ENCODE peak calls at places on chromosomes 3 and 15, in five cellular contexts. One of them, this sample, is unnamed. For H3K27me3, the result is how much of the 10 kb centered on the place peaks cover.

GRCh38 chr3:161266731-161267150 is 45.6 kb downstream of the NMD3 start:
- DNase-seq in brain microvascular endothelial cell: peak
- DNase-seq in fibroblast of lung: peak
- DNase-seq in heart right ventricle: no peak
- DNase-seq in hepatocyte: no peak
- DNase-seq in this sample: no peak

GRCh38 chr15:31587583-31587982 is 260.9 kb downstream of the KLF13 start:
- DNase-seq in brain microvascular endothelial cell: no peak
- DNase-seq in fibroblast of lung: no peak
- DNase-seq in heart right ventricle: no peak
- DNase-seq in hepatocyte: no peak
- DNase-seq in this sample: no peak

GRCh38 chr3:23712095-23712494 is 93.7 kb upstream of the UBE2E1 start:
- DNase-seq in brain microvascular endothelial cell: no peak
- DNase-seq in fibroblast of lung: no peak
- DNase-seq in heart right ventricle: no peak
- DNase-seq in hepatocyte: no peak
- DNase-seq in this sample: no peak

GRCh38 chr3:188256764-188257163 is 102.8 kb downstream of the LPP start:
- DNase-seq in brain microvascular endothelial cell: no peak
- DNase-seq in fibroblast of lung: no peak
- DNase-seq in heart right ventricle: no peak
- DNase-seq in hepatocyte: no peak
- DNase-seq in this sample: no peak

GRCh38 chr3:39671116-39671515 is 138.3 kb upstream of the MYRIP start:
- DNase-seq in brain microvascular endothelial cell: no peak
- DNase-seq in fibroblast of lung: no peak
- DNase-seq in heart right ventricle: no peak
- DNase-seq in hepatocyte: no peak
- DNase-seq in this sample: no peak

GRCh38 chr3:13537926-13538325 is 11.0 kb upstream of the FBLN2 start:
- DNase-seq in brain microvascular endothelial cell: peak
- DNase-seq in fibroblast of lung: peak
- DNase-seq in heart right ventricle: no peak
- DNase-seq in hepatocyte: no peak
- DNase-seq in this sample: no peak

GRCh38 chr3:187777331-187778046 is 32.2 kb upstream of the BCL6 start:
- DNase-seq in brain microvascular endothelial cell: no peak
- DNase-seq in fibroblast of lung: no peak
- DNase-seq in heart right ventricle: no peak
- DNase-seq in hepatocyte: no peak
- DNase-seq in this sample: no peak

GRCh38 chr3:72342450-72342849 is 505.8 kb downstream of the SHQ1 start:
- DNase-seq in brain microvascular endothelial cell: no peak
- DNase-seq in fibroblast of lung: no peak
- DNase-seq in heart right ventricle: no peak
- DNase-seq in hepatocyte: no peak
- DNase-seq in this sample: no peak

GRCh38 chr3:194344012-194344411 is 7.1 kb downstream of the CPN2 start:
- DNase-seq in brain microvascular endothelial cell: peak
- DNase-seq in fibroblast of lung: peak
- DNase-seq in heart right ventricle: peak
- DNase-seq in hepatocyte: peak
- DNase-seq in this sample: no peak

GRCh38 chr3:105429034-105429762 is 62.5 kb downstream of the ALCAM start:
- DNase-seq in brain microvascular endothelial cell: no peak
- DNase-seq in fibroblast of lung: no peak
- DNase-seq in heart right ventricle: no peak
- DNase-seq in hepatocyte: no peak
- DNase-seq in this sample: no peak

GRCh38 chr15:71109130-71109529 is 6.1 kb upstream of the THSD4 start:
- DNase-seq in brain microvascular endothelial cell: peak
- DNase-seq in fibroblast of lung: peak
- DNase-seq in heart right ventricle: no peak
- DNase-seq in hepatocyte: no peak
- DNase-seq in this sample: no peak

GRCh38 chr15:45373961-45374360 is 4.4 kb downstream of the GATM start:
- DNase-seq in brain microvascular endothelial cell: no peak
- DNase-seq in fibroblast of lung: no peak
- DNase-seq in heart right ventricle: no peak
- DNase-seq in hepatocyte: no peak
- DNase-seq in this sample: no peak

GRCh38 chr15:88918738-88919137 is 5.6 kb upstream of the MFGE8 start:
- DNase-seq in brain microvascular endothelial cell: peak
- DNase-seq in fibroblast of lung: peak
- DNase-seq in heart right ventricle: peak
- DNase-seq in hepatocyte: peak
- DNase-seq in this sample: no peak

GRCh38 chr3:69712933-69713332 is 26.3 kb upstream of the MITF start:
- DNase-seq in brain microvascular endothelial cell: no peak
- DNase-seq in fibroblast of lung: no peak
- DNase-seq in heart right ventricle: no peak
- DNase-seq in hepatocyte: no peak
- DNase-seq in this sample: no peak

GRCh38 chr3:197297476-197298340 is 704 bp downstream of the DLG1 start:
- DNase-seq in brain microvascular endothelial cell: peak
- DNase-seq in fibroblast of lung: peak
- DNase-seq in heart right ventricle: peak
- DNase-seq in hepatocyte: peak
- DNase-seq in this sample: peak

GRCh38 chr3:134242649-134243637 is 7.7 kb downstream of the RYK start:
- DNase-seq in brain microvascular endothelial cell: peak
- DNase-seq in fibroblast of lung: peak
- DNase-seq in heart right ventricle: no peak
- DNase-seq in hepatocyte: no peak
- DNase-seq in this sample: no peak

GRCh38 chr15:82951472-82952155 is 906 bp downstream of the HOMER2 start:
- DNase-seq in brain microvascular endothelial cell: no peak
- DNase-seq in fibroblast of lung: no peak
- DNase-seq in heart right ventricle: no peak
- DNase-seq in hepatocyte: no peak
- DNase-seq in this sample: no peak

GRCh38 chr3:33278106-33278672 is 947 bp downstream of the FBXL2 start:
- DNase-seq in brain microvascular endothelial cell: peak
- DNase-seq in fibroblast of lung: peak
- DNase-seq in heart right ventricle: no peak
- DNase-seq in hepatocyte: peak
- DNase-seq in this sample: no peak

GRCh38 chr15:73054417-73054963 is 2.2 kb downstream of the NEO1 start:
- DNase-seq in brain microvascular endothelial cell: no peak
- DNase-seq in fibroblast of lung: no peak
- DNase-seq in heart right ventricle: no peak
- DNase-seq in hepatocyte: peak
- DNase-seq in this sample: no peak
- H3K27me3 ChIP-seq in brain microvascular endothelial cell: under half
- H3K27me3 ChIP-seq in fibroblast of lung: under half
- H3K27me3 ChIP-seq in heart right ventricle: under half
- H3K27me3 ChIP-seq in hepatocyte: under half
- H3K27me3 ChIP-seq in this sample: under half

GRCh38 chr3:146781606-146782005 is 176.5 kb upstream of the PLSCR5 start:
- DNase-seq in brain microvascular endothelial cell: no peak
- DNase-seq in fibroblast of lung: peak
- DNase-seq in heart right ventricle: no peak
- DNase-seq in hepatocyte: no peak
- DNase-seq in this sample: no peak
- H3K4me3 ChIP-seq in brain microvascular endothelial cell: no peak
- H3K4me3 ChIP-seq in fibroblast of lung: no peak
- H3K4me3 ChIP-seq in heart right ventricle: no peak
- H3K4me3 ChIP-seq in hepatocyte: no peak
- H3K4me3 ChIP-seq in this sample: no peak

GRCh38 chr3:12186515-12187286 is 28.0 kb upstream of the TIMP4 start:
- DNase-seq in brain microvascular endothelial cell: no peak
- DNase-seq in fibroblast of lung: no peak
- DNase-seq in heart right ventricle: no peak
- DNase-seq in hepatocyte: no peak
- DNase-seq in this sample: no peak
- TF ChIP-seq CTCF in brain microvascular endothelial cell: no peak
- TF ChIP-seq CTCF in fibroblast of lung: no peak
- TF ChIP-seq CTCF in heart right ventricle: no peak
- TF ChIP-seq CTCF in hepatocyte: no peak
- TF ChIP-seq CTCF in this sample: no peak

GRCh38 chr15:73839699-73840098 is 33.7 kb upstream of the TBC1D21 start:
- DNase-seq in brain microvascular endothelial cell: no peak
- DNase-seq in fibroblast of lung: no peak
- DNase-seq in heart right ventricle: no peak
- DNase-seq in hepatocyte: no peak
- DNase-seq in this sample: no peak

GRCh38 chr15:73838795-73839565 is 34.4 kb upstream of the TBC1D21 start:
- DNase-seq in brain microvascular endothelial cell: no peak
- DNase-seq in fibroblast of lung: no peak
- DNase-seq in heart right ventricle: peak
- DNase-seq in hepatocyte: no peak
- DNase-seq in this sample: peak

GRCh38 chr15:73841756-73842590 is 31.4 kb upstream of the TBC1D21 start:
- DNase-seq in brain microvascular endothelial cell: no peak
- DNase-seq in fibroblast of lung: no peak
- DNase-seq in heart right ventricle: no peak
- DNase-seq in hepatocyte: no peak
- DNase-seq in this sample: no peak

GRCh38 chr15:73843787-73844186 is 29.6 kb upstream of the TBC1D21 start:
- DNase-seq in brain microvascular endothelial cell: no peak
- DNase-seq in fibroblast of lung: no peak
- DNase-seq in heart right ventricle: no peak
- DNase-seq in hepatocyte: no peak
- DNase-seq in this sample: no peak

GRCh38 chr15:73840771-73841170 is 32.6 kb upstream of the TBC1D21 start:
- DNase-seq in brain microvascular endothelial cell: no peak
- DNase-seq in fibroblast of lung: no peak
- DNase-seq in heart right ventricle: no peak
- DNase-seq in hepatocyte: no peak
- DNase-seq in this sample: no peak
- H3K27me3 ChIP-seq in brain microvascular endothelial cell: under half
- H3K27me3 ChIP-seq in fibroblast of lung: under half
- H3K27me3 ChIP-seq in heart right ventricle: under half
- H3K27me3 ChIP-seq in hepatocyte: under half
- H3K27me3 ChIP-seq in this sample: under half

GRCh38 chr15:62896969-62897486 is 145.5 kb upstream of the TPM1 start:
- DNase-seq in brain microvascular endothelial cell: peak
- DNase-seq in fibroblast of lung: peak
- DNase-seq in heart right ventricle: peak
- DNase-seq in hepatocyte: peak
- DNase-seq in this sample: peak

GRCh38 chr15:62895139-62895866 is 147.2 kb upstream of the TPM1 start:
- DNase-seq in brain microvascular endothelial cell: peak
- DNase-seq in fibroblast of lung: peak
- DNase-seq in heart right ventricle: no peak
- DNase-seq in hepatocyte: no peak
- DNase-seq in this sample: no peak

GRCh38 chr15:62896380-62896866 is 146.1 kb upstream of the TPM1 start:
- DNase-seq in brain microvascular endothelial cell: peak
- DNase-seq in fibroblast of lung: no peak
- DNase-seq in heart right ventricle: no peak
- DNase-seq in hepatocyte: no peak
- DNase-seq in this sample: no peak

GRCh38 chr15:62894322-62895085 is 148.0 kb upstream of the TPM1 start:
- DNase-seq in brain microvascular endothelial cell: peak
- DNase-seq in fibroblast of lung: no peak
- DNase-seq in heart right ventricle: no peak
- DNase-seq in hepatocyte: no peak
- DNase-seq in this sample: no peak

DNA sequence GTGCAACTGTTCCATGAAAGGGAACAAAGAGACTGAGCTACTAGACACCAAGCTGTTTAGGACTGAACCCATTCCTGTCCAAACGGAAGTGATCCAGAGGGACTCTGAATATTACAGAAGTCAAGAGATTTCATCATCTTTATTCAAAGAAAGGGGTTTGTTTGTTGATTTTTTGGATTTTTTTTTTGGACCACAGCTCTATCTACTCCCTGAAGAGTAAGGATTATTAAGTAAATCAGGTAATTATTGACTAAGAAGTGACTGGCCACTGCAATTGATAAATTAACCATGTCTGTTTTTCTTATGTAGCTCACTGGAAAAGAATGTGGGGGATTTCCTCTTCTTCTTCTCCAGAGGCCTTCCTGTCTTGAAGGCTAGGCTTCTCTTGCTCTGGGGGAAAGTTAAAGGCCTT is 146.6 kb upstream of the TPM1 start:
- DNase-seq in brain microvascular endothelial cell: peak
- DNase-seq in fibroblast of lung: peak
- DNase-seq in heart right ventricle: no peak
- DNase-seq in hepatocyte: no peak
- DNase-seq in this sample: no peak
- H3K4me3 ChIP-seq in brain microvascular endothelial cell: no peak
- H3K4me3 ChIP-seq in fibroblast of lung: no peak
- H3K4me3 ChIP-seq in heart right ventricle: no peak
- H3K4me3 ChIP-seq in hepatocyte: no peak
- H3K4me3 ChIP-seq in this sample: no peak

DNA sequence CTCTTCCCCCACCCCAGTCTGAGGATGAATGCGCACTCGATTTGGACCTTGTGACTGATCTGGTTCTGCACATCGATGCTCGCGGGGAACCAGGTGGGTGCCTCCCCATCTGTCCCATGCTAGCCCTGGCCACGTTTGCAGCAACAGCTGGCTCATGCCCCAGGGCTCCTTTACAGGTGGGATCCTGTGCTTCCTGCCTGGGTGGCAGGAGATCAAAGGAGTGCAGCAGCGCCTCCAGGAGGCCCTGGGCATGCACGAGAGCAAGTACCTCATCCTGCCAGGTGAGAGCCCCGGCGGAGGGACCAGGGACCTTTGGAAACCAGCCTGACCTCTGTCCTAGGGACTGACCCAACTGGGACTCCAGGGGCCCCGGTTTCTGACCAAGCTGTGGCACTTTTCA is 44.3 kb downstream of the DHX30 start:
- DNase-seq in brain microvascular endothelial cell: no peak
- DNase-seq in fibroblast of lung: no peak
- DNase-seq in heart right ventricle: no peak
- DNase-seq in hepatocyte: no peak
- DNase-seq in this sample: no peak
- TF ChIP-seq CTCF in brain microvascular endothelial cell: no peak
- TF ChIP-seq CTCF in fibroblast of lung: no peak
- TF ChIP-seq CTCF in heart right ventricle: no peak
- TF ChIP-seq CTCF in hepatocyte: no peak
- TF ChIP-seq CTCF in this sample: no peak

GRCh38 chr15:96323250-96324162 is 7.0 kb upstream of the NR2F2 start:
- DNase-seq in brain microvascular endothelial cell: no peak
- DNase-seq in fibroblast of lung: peak
- DNase-seq in heart right ventricle: no peak
- DNase-seq in hepatocyte: no peak
- DNase-seq in this sample: no peak
- H3K27me3 ChIP-seq in brain microvascular endothelial cell: under half
- H3K27me3 ChIP-seq in fibroblast of lung: under half
- H3K27me3 ChIP-seq in heart right ventricle: half or more
- H3K27me3 ChIP-seq in hepatocyte: under half
- H3K27me3 ChIP-seq in this sample: under half